ENCODE peak calls at places on chromosomes 3 and 15, in nine cellular contexts. One of them, this sample, is unnamed.
A peak's percentile ranks its signal among the peaks of the same experiment; 100 is the strongest.

GRCh38 chr3:100893108-100893507 is 100.1 kb downstream of the ABI3BP start:
- DNase-seq in heart right ventricle: no peak
- DNase-seq in activated CD4-positive, alpha-beta T cell treated with anti-CD3 and anti-CD28 coated beads, Interleukin-2, amount 50 U/mL, for 1 hour: no peak
- DNase-seq in neural crest cell: no peak
- DNase-seq in tibial artery: no peak
- DNase-seq in endothelial cell: no peak
- DNase-seq in pons: peak; percentile 63
- DNase-seq in NCI-H2029: no peak
- DNase-seq in activated T-cell treated with anti-CD3 and anti-CD28 coated beads, Interleukin-2, amount 50 U/mL, for 72 hours: no peak
- DNase-seq in this sample: no peak

GRCh38 chr3:25843332-25843731 is 53.4 kb downstream of the OXSM start:
- DNase-seq in heart right ventricle: no peak
- DNase-seq in activated CD4-positive, alpha-beta T cell treated with anti-CD3 and anti-CD28 coated beads, Interleukin-2, amount 50 U/mL, for 1 hour: no peak
- DNase-seq in neural crest cell: no peak
- DNase-seq in tibial artery: no peak
- DNase-seq in endothelial cell: no peak
- DNase-seq in pons: no peak
- DNase-seq in NCI-H2029: no peak
- DNase-seq in activated T-cell treated with anti-CD3 and anti-CD28 coated beads, Interleukin-2, amount 50 U/mL, for 72 hours: no peak
- DNase-seq in this sample: no peak

GRCh38 chr15:39785139-39785538 is 2.5 kb upstream of the FSIP1 start:
- DNase-seq in heart right ventricle: no peak
- DNase-seq in activated CD4-positive, alpha-beta T cell treated with anti-CD3 and anti-CD28 coated beads, Interleukin-2, amount 50 U/mL, for 1 hour: no peak
- DNase-seq in neural crest cell: no peak
- DNase-seq in tibial artery: no peak
- DNase-seq in endothelial cell: no peak
- DNase-seq in pons: no peak
- DNase-seq in NCI-H2029: peak; percentile 32
- DNase-seq in activated T-cell treated with anti-CD3 and anti-CD28 coated beads, Interleukin-2, amount 50 U/mL, for 72 hours: no peak
- DNase-seq in this sample: no peak

GRCh38 chr15:60840703-60841411 is 361.9 kb upstream of the ICE2 start:
- DNase-seq in heart right ventricle: no peak
- DNase-seq in activated CD4-positive, alpha-beta T cell treated with anti-CD3 and anti-CD28 coated beads, Interleukin-2, amount 50 U/mL, for 1 hour: peak; percentile 37
- DNase-seq in neural crest cell: no peak
- DNase-seq in tibial artery: no peak
- DNase-seq in endothelial cell: no peak
- DNase-seq in pons: no peak
- DNase-seq in NCI-H2029: no peak
- DNase-seq in activated T-cell treated with anti-CD3 and anti-CD28 coated beads, Interleukin-2, amount 50 U/mL, for 72 hours: peak; percentile 71
- DNase-seq in this sample: no peak

GRCh38 chr15:90087454-90088154 is 14.7 kb downstream of the IDH2 start:
- DNase-seq in heart right ventricle: no peak
- DNase-seq in activated CD4-positive, alpha-beta T cell treated with anti-CD3 and anti-CD28 coated beads, Interleukin-2, amount 50 U/mL, for 1 hour: no peak
- DNase-seq in neural crest cell: no peak
- DNase-seq in tibial artery: no peak
- DNase-seq in endothelial cell: peak; percentile 56
- DNase-seq in pons: no peak
- DNase-seq in NCI-H2029: no peak
- DNase-seq in activated T-cell treated with anti-CD3 and anti-CD28 coated beads, Interleukin-2, amount 50 U/mL, for 72 hours: peak; percentile 54
- DNase-seq in this sample: no peak

GRCh38 chr3:56303508-56303907 is 164.8 kb downstream of the ERC2 start:
- DNase-seq in heart right ventricle: no peak
- DNase-seq in activated CD4-positive, alpha-beta T cell treated with anti-CD3 and anti-CD28 coated beads, Interleukin-2, amount 50 U/mL, for 1 hour: no peak
- DNase-seq in neural crest cell: peak; percentile 49
- DNase-seq in tibial artery: no peak
- DNase-seq in endothelial cell: peak; percentile 67
- DNase-seq in pons: peak; percentile 83
- DNase-seq in NCI-H2029: no peak
- DNase-seq in activated T-cell treated with anti-CD3 and anti-CD28 coated beads, Interleukin-2, amount 50 U/mL, for 72 hours: peak; percentile 4
- DNase-seq in this sample: peak; percentile 80

GRCh38 chr3:129382366-129382765 is 46.1 kb downstream of the EFCAB12 start:
- DNase-seq in heart right ventricle: no peak
- DNase-seq in activated CD4-positive, alpha-beta T cell treated with anti-CD3 and anti-CD28 coated beads, Interleukin-2, amount 50 U/mL, for 1 hour: no peak
- DNase-seq in neural crest cell: no peak
- DNase-seq in tibial artery: no peak
- DNase-seq in endothelial cell: no peak
- DNase-seq in pons: no peak
- DNase-seq in NCI-H2029: no peak
- DNase-seq in activated T-cell treated with anti-CD3 and anti-CD28 coated beads, Interleukin-2, amount 50 U/mL, for 72 hours: no peak
- DNase-seq in this sample: no peak

GRCh38 chr3:18079739-18080138 is 337.3 kb upstream of the TBC1D5 start:
- DNase-seq in heart right ventricle: no peak
- DNase-seq in activated CD4-positive, alpha-beta T cell treated with anti-CD3 and anti-CD28 coated beads, Interleukin-2, amount 50 U/mL, for 1 hour: no peak
- DNase-seq in neural crest cell: no peak
- DNase-seq in tibial artery: no peak
- DNase-seq in endothelial cell: no peak
- DNase-seq in pons: no peak
- DNase-seq in NCI-H2029: no peak
- DNase-seq in activated T-cell treated with anti-CD3 and anti-CD28 coated beads, Interleukin-2, amount 50 U/mL, for 72 hours: no peak
- DNase-seq in this sample: no peak

GRCh38 chr3:57164217-57164605 is 942 bp downstream of the IL17RD start:
- DNase-seq in heart right ventricle: peak; percentile 62
- DNase-seq in activated CD4-positive, alpha-beta T cell treated with anti-CD3 and anti-CD28 coated beads, Interleukin-2, amount 50 U/mL, for 1 hour: peak; percentile 4
- DNase-seq in neural crest cell: peak; percentile 20
- DNase-seq in tibial artery: no peak
- DNase-seq in endothelial cell: no peak
- DNase-seq in pons: no peak
- DNase-seq in NCI-H2029: no peak
- DNase-seq in activated T-cell treated with anti-CD3 and anti-CD28 coated beads, Interleukin-2, amount 50 U/mL, for 72 hours: peak; percentile 33
- DNase-seq in this sample: no peak

GRCh38 chr15:61227269-61228024 is 1.7 kb downstream of the RORA start:
- DNase-seq in heart right ventricle: peak; percentile 10
- DNase-seq in activated CD4-positive, alpha-beta T cell treated with anti-CD3 and anti-CD28 coated beads, Interleukin-2, amount 50 U/mL, for 1 hour: no peak
- DNase-seq in neural crest cell: peak; percentile 17
- DNase-seq in tibial artery: no peak
- DNase-seq in endothelial cell: peak; percentile 34
- DNase-seq in pons: no peak
- DNase-seq in NCI-H2029: peak; percentile 25
- DNase-seq in activated T-cell treated with anti-CD3 and anti-CD28 coated beads, Interleukin-2, amount 50 U/mL, for 72 hours: no peak
- DNase-seq in this sample: no peak

GRCh38 chr3:29972594-29972993 is 633.8 kb upstream of the TGFBR2 start:
- DNase-seq in heart right ventricle: no peak
- DNase-seq in activated CD4-positive, alpha-beta T cell treated with anti-CD3 and anti-CD28 coated beads, Interleukin-2, amount 50 U/mL, for 1 hour: no peak
- DNase-seq in neural crest cell: no peak
- DNase-seq in tibial artery: no peak
- DNase-seq in endothelial cell: no peak
- DNase-seq in pons: no peak
- DNase-seq in NCI-H2029: no peak
- DNase-seq in activated T-cell treated with anti-CD3 and anti-CD28 coated beads, Interleukin-2, amount 50 U/mL, for 72 hours: no peak
- DNase-seq in this sample: peak; percentile 69

GRCh38 chr15:62649793-62650420 is 392.6 kb upstream of the TPM1 start:
- DNase-seq in heart right ventricle: no peak
- DNase-seq in activated CD4-positive, alpha-beta T cell treated with anti-CD3 and anti-CD28 coated beads, Interleukin-2, amount 50 U/mL, for 1 hour: no peak
- DNase-seq in neural crest cell: no peak
- DNase-seq in tibial artery: no peak
- DNase-seq in endothelial cell: no peak
- DNase-seq in pons: peak; percentile 67
- DNase-seq in NCI-H2029: no peak
- DNase-seq in activated T-cell treated with anti-CD3 and anti-CD28 coated beads, Interleukin-2, amount 50 U/mL, for 72 hours: peak; percentile 30
- DNase-seq in this sample: no peak

GRCh38 chr3:76147846-76148245 is 362.5 kb upstream of the ZNF717 start:
- DNase-seq in heart right ventricle: no peak
- DNase-seq in activated CD4-positive, alpha-beta T cell treated with anti-CD3 and anti-CD28 coated beads, Interleukin-2, amount 50 U/mL, for 1 hour: no peak
- DNase-seq in neural crest cell: no peak
- DNase-seq in tibial artery: no peak
- DNase-seq in endothelial cell: no peak
- DNase-seq in pons: no peak
- DNase-seq in NCI-H2029: no peak
- DNase-seq in activated T-cell treated with anti-CD3 and anti-CD28 coated beads, Interleukin-2, amount 50 U/mL, for 72 hours: no peak
- DNase-seq in this sample: no peak

GRCh38 chr3:169091196-169091595 is 572.3 kb downstream of the MECOM start:
- DNase-seq in heart right ventricle: no peak
- DNase-seq in activated CD4-positive, alpha-beta T cell treated with anti-CD3 and anti-CD28 coated beads, Interleukin-2, amount 50 U/mL, for 1 hour: no peak
- DNase-seq in neural crest cell: no peak
- DNase-seq in tibial artery: no peak
- DNase-seq in endothelial cell: no peak
- DNase-seq in pons: no peak
- DNase-seq in NCI-H2029: no peak
- DNase-seq in activated T-cell treated with anti-CD3 and anti-CD28 coated beads, Interleukin-2, amount 50 U/mL, for 72 hours: no peak
- DNase-seq in this sample: no peak

GRCh38 chr3:11438636-11439035 is 166.4 kb downstream of the ATG7 start:
- DNase-seq in heart right ventricle: no peak
- DNase-seq in activated CD4-positive, alpha-beta T cell treated with anti-CD3 and anti-CD28 coated beads, Interleukin-2, amount 50 U/mL, for 1 hour: no peak
- DNase-seq in neural crest cell: no peak
- DNase-seq in tibial artery: no peak
- DNase-seq in endothelial cell: peak; percentile 16
- DNase-seq in pons: no peak
- DNase-seq in NCI-H2029: no peak
- DNase-seq in activated T-cell treated with anti-CD3 and anti-CD28 coated beads, Interleukin-2, amount 50 U/mL, for 72 hours: no peak
- DNase-seq in this sample: no peak

GRCh38 chr3:112765531-112765930 is 81.1 kb downstream of the CD200R1L start:
- DNase-seq in heart right ventricle: no peak
- DNase-seq in activated CD4-positive, alpha-beta T cell treated with anti-CD3 and anti-CD28 coated beads, Interleukin-2, amount 50 U/mL, for 1 hour: no peak
- DNase-seq in neural crest cell: no peak
- DNase-seq in tibial artery: no peak
- DNase-seq in endothelial cell: no peak
- DNase-seq in pons: no peak
- DNase-seq in NCI-H2029: no peak
- DNase-seq in activated T-cell treated with anti-CD3 and anti-CD28 coated beads, Interleukin-2, amount 50 U/mL, for 72 hours: no peak
- DNase-seq in this sample: no peak

GRCh38 chr3:2156244-2156847 is 57.7 kb downstream of the CNTN4 start:
- DNase-seq in heart right ventricle: no peak
- DNase-seq in activated CD4-positive, alpha-beta T cell treated with anti-CD3 and anti-CD28 coated beads, Interleukin-2, amount 50 U/mL, for 1 hour: no peak
- DNase-seq in neural crest cell: peak; percentile 60
- DNase-seq in tibial artery: no peak
- DNase-seq in endothelial cell: no peak
- DNase-seq in pons: no peak
- DNase-seq in NCI-H2029: no peak
- DNase-seq in activated T-cell treated with anti-CD3 and anti-CD28 coated beads, Interleukin-2, amount 50 U/mL, for 72 hours: peak; percentile 2
- DNase-seq in this sample: peak; percentile 52

GRCh38 chr3:153209596-153209995 is 47.6 kb downstream of the RAP2B start:
- DNase-seq in heart right ventricle: peak; percentile 13
- DNase-seq in activated CD4-positive, alpha-beta T cell treated with anti-CD3 and anti-CD28 coated beads, Interleukin-2, amount 50 U/mL, for 1 hour: no peak
- DNase-seq in neural crest cell: no peak
- DNase-seq in tibial artery: no peak
- DNase-seq in endothelial cell: peak; percentile 30
- DNase-seq in pons: no peak
- DNase-seq in NCI-H2029: no peak
- DNase-seq in activated T-cell treated with anti-CD3 and anti-CD28 coated beads, Interleukin-2, amount 50 U/mL, for 72 hours: no peak
- DNase-seq in this sample: peak; percentile 81

GRCh38 chr15:50418041-50418583 is 6.1 kb upstream of the USP8 start:
- DNase-seq in heart right ventricle: no peak
- DNase-seq in activated CD4-positive, alpha-beta T cell treated with anti-CD3 and anti-CD28 coated beads, Interleukin-2, amount 50 U/mL, for 1 hour: no peak
- DNase-seq in neural crest cell: no peak
- DNase-seq in tibial artery: no peak
- DNase-seq in endothelial cell: no peak
- DNase-seq in pons: no peak
- DNase-seq in NCI-H2029: no peak
- DNase-seq in activated T-cell treated with anti-CD3 and anti-CD28 coated beads, Interleukin-2, amount 50 U/mL, for 72 hours: peak; percentile 8
- DNase-seq in this sample: no peak

GRCh38 chr3:186361612-186362408 is at the start of gene DGKG:
- DNase-seq in heart right ventricle: peak; percentile 72
- DNase-seq in activated CD4-positive, alpha-beta T cell treated with anti-CD3 and anti-CD28 coated beads, Interleukin-2, amount 50 U/mL, for 1 hour: peak; percentile 0
- DNase-seq in neural crest cell: no peak
- DNase-seq in tibial artery: peak; percentile 90
- DNase-seq in endothelial cell: peak; percentile 16
- DNase-seq in pons: peak; percentile 45
- DNase-seq in NCI-H2029: no peak
- DNase-seq in activated T-cell treated with anti-CD3 and anti-CD28 coated beads, Interleukin-2, amount 50 U/mL, for 72 hours: peak; percentile 53
- DNase-seq in this sample: no peak

GRCh38 chr3:159783780-159784747 is 204.6 kb upstream of the IL12A start:
- DNase-seq in heart right ventricle: no peak
- DNase-seq in activated CD4-positive, alpha-beta T cell treated with anti-CD3 and anti-CD28 coated beads, Interleukin-2, amount 50 U/mL, for 1 hour: no peak
- DNase-seq in neural crest cell: no peak
- DNase-seq in tibial artery: no peak
- DNase-seq in endothelial cell: no peak
- DNase-seq in pons: no peak
- DNase-seq in NCI-H2029: no peak
- DNase-seq in activated T-cell treated with anti-CD3 and anti-CD28 coated beads, Interleukin-2, amount 50 U/mL, for 72 hours: no peak
- DNase-seq in this sample: no peak

GRCh38 chr3:46849098-46849631 is 14.1 kb downstream of the MYL3 start:
- DNase-seq in heart right ventricle: no peak
- DNase-seq in activated CD4-positive, alpha-beta T cell treated with anti-CD3 and anti-CD28 coated beads, Interleukin-2, amount 50 U/mL, for 1 hour: no peak
- DNase-seq in neural crest cell: no peak
- DNase-seq in tibial artery: no peak
- DNase-seq in endothelial cell: peak; percentile 2
- DNase-seq in pons: no peak
- DNase-seq in NCI-H2029: no peak
- DNase-seq in activated T-cell treated with anti-CD3 and anti-CD28 coated beads, Interleukin-2, amount 50 U/mL, for 72 hours: no peak
- DNase-seq in this sample: no peak

GRCh38 chr3:108486272-108486787 is 24.1 kb downstream of the MYH15 start:
- DNase-seq in heart right ventricle: no peak
- DNase-seq in activated CD4-positive, alpha-beta T cell treated with anti-CD3 and anti-CD28 coated beads, Interleukin-2, amount 50 U/mL, for 1 hour: no peak
- DNase-seq in neural crest cell: no peak
- DNase-seq in tibial artery: no peak
- DNase-seq in endothelial cell: no peak
- DNase-seq in pons: peak; percentile 62
- DNase-seq in NCI-H2029: no peak
- DNase-seq in activated T-cell treated with anti-CD3 and anti-CD28 coated beads, Interleukin-2, amount 50 U/mL, for 72 hours: no peak
- DNase-seq in this sample: no peak

GRCh38 chr15:80567721-80568157 is 127.4 kb upstream of the ABHD17C start:
- DNase-seq in heart right ventricle: no peak
- DNase-seq in activated CD4-positive, alpha-beta T cell treated with anti-CD3 and anti-CD28 coated beads, Interleukin-2, amount 50 U/mL, for 1 hour: no peak
- DNase-seq in neural crest cell: peak; percentile 49
- DNase-seq in tibial artery: no peak
- DNase-seq in endothelial cell: peak; percentile 64
- DNase-seq in pons: peak; percentile 83
- DNase-seq in NCI-H2029: no peak
- DNase-seq in activated T-cell treated with anti-CD3 and anti-CD28 coated beads, Interleukin-2, amount 50 U/mL, for 72 hours: peak; percentile 20
- DNase-seq in this sample: peak; percentile 85

GRCh38 chr15:45399381-45400212 is 21.3 kb upstream of the GATM start:
- DNase-seq in heart right ventricle: no peak
- DNase-seq in activated CD4-positive, alpha-beta T cell treated with anti-CD3 and anti-CD28 coated beads, Interleukin-2, amount 50 U/mL, for 1 hour: no peak
- DNase-seq in neural crest cell: no peak
- DNase-seq in tibial artery: no peak
- DNase-seq in endothelial cell: no peak
- DNase-seq in pons: peak; percentile 91
- DNase-seq in NCI-H2029: peak; percentile 41
- DNase-seq in activated T-cell treated with anti-CD3 and anti-CD28 coated beads, Interleukin-2, amount 50 U/mL, for 72 hours: no peak
- DNase-seq in this sample: no peak

GRCh38 chr3:33758874-33759273 is 39.6 kb upstream of the PDCD6IP start:
- DNase-seq in heart right ventricle: no peak
- DNase-seq in activated CD4-positive, alpha-beta T cell treated with anti-CD3 and anti-CD28 coated beads, Interleukin-2, amount 50 U/mL, for 1 hour: no peak
- DNase-seq in neural crest cell: no peak
- DNase-seq in tibial artery: no peak
- DNase-seq in endothelial cell: no peak
- DNase-seq in pons: no peak
- DNase-seq in NCI-H2029: no peak
- DNase-seq in activated T-cell treated with anti-CD3 and anti-CD28 coated beads, Interleukin-2, amount 50 U/mL, for 72 hours: no peak
- DNase-seq in this sample: no peak

GRCh38 chr3:71444028-71444860 is 139.3 kb downstream of the FOXP1 start:
- DNase-seq in heart right ventricle: no peak
- DNase-seq in activated CD4-positive, alpha-beta T cell treated with anti-CD3 and anti-CD28 coated beads, Interleukin-2, amount 50 U/mL, for 1 hour: peak; percentile 61
- DNase-seq in neural crest cell: no peak
- DNase-seq in tibial artery: no peak
- DNase-seq in endothelial cell: peak; percentile 39
- DNase-seq in pons: peak; percentile 80
- DNase-seq in NCI-H2029: no peak
- DNase-seq in activated T-cell treated with anti-CD3 and anti-CD28 coated beads, Interleukin-2, amount 50 U/mL, for 72 hours: peak; percentile 65
- DNase-seq in this sample: no peak

GRCh38 chr15:70036585-70037343 is 61.0 kb downstream of the TLE3 start:
- DNase-seq in heart right ventricle: no peak
- DNase-seq in activated CD4-positive, alpha-beta T cell treated with anti-CD3 and anti-CD28 coated beads, Interleukin-2, amount 50 U/mL, for 1 hour: no peak
- DNase-seq in neural crest cell: no peak
- DNase-seq in tibial artery: peak; percentile 29
- DNase-seq in endothelial cell: no peak
- DNase-seq in pons: no peak
- DNase-seq in NCI-H2029: peak; percentile 59
- DNase-seq in activated T-cell treated with anti-CD3 and anti-CD28 coated beads, Interleukin-2, amount 50 U/mL, for 72 hours: no peak
- DNase-seq in this sample: no peak

GRCh38 chr3:72761410-72761809 is 86.8 kb downstream of the SHQ1 start:
- DNase-seq in heart right ventricle: no peak
- DNase-seq in activated CD4-positive, alpha-beta T cell treated with anti-CD3 and anti-CD28 coated beads, Interleukin-2, amount 50 U/mL, for 1 hour: no peak
- DNase-seq in neural crest cell: no peak
- DNase-seq in tibial artery: no peak
- DNase-seq in endothelial cell: no peak
- DNase-seq in pons: no peak
- DNase-seq in NCI-H2029: no peak
- DNase-seq in activated T-cell treated with anti-CD3 and anti-CD28 coated beads, Interleukin-2, amount 50 U/mL, for 72 hours: no peak
- DNase-seq in this sample: no peak

GRCh38 chr3:128502712-128503111 is 9.7 kb upstream of the GATA2 start:
- DNase-seq in heart right ventricle: no peak
- DNase-seq in activated CD4-positive, alpha-beta T cell treated with anti-CD3 and anti-CD28 coated beads, Interleukin-2, amount 50 U/mL, for 1 hour: no peak
- DNase-seq in neural crest cell: no peak
- DNase-seq in tibial artery: no peak
- DNase-seq in endothelial cell: no peak
- DNase-seq in pons: no peak
- DNase-seq in NCI-H2029: no peak
- DNase-seq in activated T-cell treated with anti-CD3 and anti-CD28 coated beads, Interleukin-2, amount 50 U/mL, for 72 hours: no peak
- DNase-seq in this sample: no peak

GRCh38 chr3:118472586-118472985 is 562.1 kb downstream of the IGSF11 start:
- DNase-seq in heart right ventricle: no peak
- DNase-seq in activated CD4-positive, alpha-beta T cell treated with anti-CD3 and anti-CD28 coated beads, Interleukin-2, amount 50 U/mL, for 1 hour: no peak
- DNase-seq in neural crest cell: no peak
- DNase-seq in tibial artery: no peak
- DNase-seq in endothelial cell: no peak
- DNase-seq in pons: no peak
- DNase-seq in NCI-H2029: no peak
- DNase-seq in activated T-cell treated with anti-CD3 and anti-CD28 coated beads, Interleukin-2, amount 50 U/mL, for 72 hours: no peak
- DNase-seq in this sample: no peak